ENCODE peak calls at places on chromosomes 2 and 18, in five cellular contexts. G is neuronal stem cell, N is neural progenitor cell, D is A549, X is cardiac fibroblast. Y is an unnamed sample.

GRCh38 chr2:128269358-128270305 is 49.0 kb downstream of the HS6ST1 start:
- DNase-seq in G (no peak), N (no peak), D (no peak), X (no peak), Y (no peak)

GRCh38 chr18:13246121-13246520 is 27.6 kb downstream of the LDLRAD4 start:
- DNase-seq in G (no peak), N (no peak), D (no peak), X (no peak), Y (no peak)

GRCh38 chr2:31704561-31705212 is 123.9 kb upstream of the SRD5A2 start:
- DNase-seq in G (no peak), N (no peak), D (peak; percentile 29), X (no peak), Y (no peak)

GRCh38 chr2:148643421-148643820 is 1.1 kb upstream of the EPC2 start:
- DNase-seq in G (no peak), N (no peak), D (no peak), X (no peak), Y (no peak)

GRCh38 chr2:188512456-188512855 is 220.8 kb downstream of the GULP1 start:
- DNase-seq in G (no peak), N (peak; percentile 40), D (peak; percentile 65), X (peak; percentile 80), Y (peak; percentile 64)

GRCh38 chr18:27270508-27270907 is 85.4 kb upstream of the CHST9 start:
- DNase-seq in G (no peak), N (no peak), D (no peak), X (no peak), Y (no peak)

GRCh38 chr18:74579704-74580103 is 18.0 kb upstream of the ZNF407 start:
- DNase-seq in G (no peak), N (peak; percentile 39), D (no peak), X (no peak), Y (no peak)

GRCh38 chr18:78915446-78916008 is 64.1 kb upstream of the SALL3 start:
- DNase-seq in G (no peak), N (no peak), D (no peak), X (no peak), Y (no peak)

GRCh38 chr2:85577386-85578242 is at the start of gene VAMP8:
- DNase-seq in G (no peak), N (peak; percentile 31), D (peak; percentile 40), X (no peak), Y (no peak)

GRCh38 chr2:82256983-82257382 is 1952.4 kb upstream of the LRRTM1 start:
- DNase-seq in G (no peak), N (no peak), D (no peak), X (no peak), Y (no peak)

GRCh38 chr18:32021756-32022564 is 3.3 kb downstream of the RNF125 start:
- DNase-seq in G (no peak), N (no peak), D (no peak), X (no peak), Y (no peak)

GRCh38 chr2:150013011-150013410 is 425.4 kb upstream of the MMADHC start:
- DNase-seq in G (no peak), N (no peak), D (no peak), X (peak; percentile 51), Y (no peak)

GRCh38 chr18:38081516-38081915 is 515.9 kb upstream of the CELF4 start:
- DNase-seq in G (no peak), N (no peak), D (no peak), X (no peak), Y (no peak)

GRCh38 chr2:233440714-233441113 is 86.4 kb downstream of the DGKD start:
- DNase-seq in G (no peak), N (no peak), D (no peak), X (no peak), Y (no peak)

GRCh38 chr2:3780477-3781402 is 77.4 kb downstream of the DCDC2C start:
- DNase-seq in G (peak; percentile 32), N (peak; percentile 76), D (peak; percentile 71), X (peak; percentile 21), Y (peak; percentile 48)

GRCh38 chr2:167509585-167509984 is 621.3 kb downstream of the XIRP2 start:
- DNase-seq in G (peak; percentile 15), N (peak; percentile 8), D (peak; percentile 72), X (peak; percentile 42), Y (peak; percentile 83)

GRCh38 chr2:96884299-96885156 is 14.6 kb upstream of the SEMA4C start:
- DNase-seq in G (no peak), N (no peak), D (no peak), X (no peak), Y (no peak)

GRCh38 chr2:176638167-176639015 is 369.1 kb downstream of the MTX2 start:
- DNase-seq in G (peak; percentile 48), N (peak; percentile 76), D (peak; percentile 69), X (peak; percentile 58), Y (peak; percentile 51)

GRCh38 chr2:226556050-226556449 is 243.6 kb downstream of the IRS1 start:
- DNase-seq in G (no peak), N (no peak), D (no peak), X (no peak), Y (no peak)

GRCh38 chr18:32337347-32337746 is 133.3 kb downstream of the GAREM1 start:
- DNase-seq in G (no peak), N (no peak), D (no peak), X (no peak), Y (no peak)

GRCh38 chr2:181536730-181537129 is 79.5 kb downstream of the ITGA4 start:
- DNase-seq in G (no peak), N (no peak), D (no peak), X (no peak), Y (no peak)

GRCh38 chr2:225091336-225091735 is 49.1 kb upstream of the DOCK10 start:
- DNase-seq in G (no peak), N (no peak), D (peak; percentile 85), X (peak; percentile 21), Y (no peak)

GRCh38 chr2:201697899-201698298 is 545 bp downstream of the MPP4 start:
- DNase-seq in G (no peak), N (no peak), D (no peak), X (peak; percentile 69), Y (no peak)

GRCh38 chr2:220034356-220035121 is 407.1 kb downstream of the SLC4A3 start:
- DNase-seq in G (no peak), N (no peak), D (no peak), X (peak; percentile 60), Y (no peak)

GRCh38 chr18:79519751-79520472 is 124.2 kb downstream of the NFATC1 start:
- DNase-seq in G (no peak), N (peak; percentile 50), D (no peak), X (peak; percentile 40), Y (no peak)

GRCh38 chr18:27377251-27377650 is 192.1 kb upstream of the CHST9 start:
- DNase-seq in G (no peak), N (no peak), D (no peak), X (no peak), Y (no peak)

GRCh38 chr2:160952462-160952861 is 207.8 kb upstream of the TANK start:
- DNase-seq in G (no peak), N (peak; percentile 58), D (no peak), X (peak; percentile 48), Y (no peak)

GRCh38 chr2:174873457-174873856 is 109.2 kb upstream of the CHRNA1 start:
- DNase-seq in G (no peak), N (peak; percentile 16), D (no peak), X (peak; percentile 85), Y (peak; percentile 35)

GRCh38 chr2:74253937-74254336 is 55.5 kb downstream of the MTHFD2 start:
- DNase-seq in G (no peak), N (no peak), D (no peak), X (peak; percentile 13), Y (no peak)

GRCh38 chr2:239035361-239035814 is 187.5 kb downstream of the TWIST2 start:
- DNase-seq in G (peak; percentile 41), N (peak; percentile 68), D (no peak), X (peak; percentile 16), Y (no peak)

GRCh38 chr2:33222309-33222708 is 254.1 kb upstream of the RASGRP3 start:
- DNase-seq in G (no peak), N (no peak), D (no peak), X (no peak), Y (no peak)

GRCh38 chr18:34650121-34650545 is 60.0 kb upstream of the DTNA start:
- DNase-seq in G (no peak), N (no peak), D (no peak), X (peak; percentile 29), Y (no peak)
- H3K4me3 ChIP-seq in G (no peak overlapping the region), N (no peak overlapping the region), D (no peak overlapping the region), X (no peak overlapping the region), Y (no peak overlapping the region)

DNA sequence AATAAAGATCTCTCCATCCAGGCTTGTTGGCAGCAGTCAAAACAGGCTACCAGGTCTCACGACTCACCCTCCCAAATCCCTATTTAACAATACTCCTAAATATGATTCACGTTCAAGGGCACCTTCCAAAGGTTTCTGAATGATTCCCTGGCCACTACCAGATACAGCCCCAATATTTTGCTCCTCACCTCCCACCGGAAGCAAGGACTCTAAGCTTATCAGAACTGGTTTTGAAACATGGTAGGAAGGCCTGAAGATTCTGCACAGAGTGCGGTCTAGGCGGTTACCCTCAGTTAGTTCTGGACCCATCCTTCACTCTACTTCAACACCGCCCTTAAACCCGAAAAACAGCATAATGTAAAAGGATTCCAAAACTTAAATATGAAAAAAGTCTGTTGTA is 5.2 kb downstream of the PPP4R1 start:
- DNase-seq in G (no peak), N (no peak), D (no peak), X (no peak), Y (no peak)
- H3K4me3 ChIP-seq in G (no peak overlapping the region), N (no peak overlapping the region), D (no peak overlapping the region), X (no peak overlapping the region), Y (no peak overlapping the region)

GRCh38 chr2:113064281-113064680 is 3.5 kb upstream of the IL1F10 start:
- DNase-seq in G (no peak), N (no peak), D (no peak), X (no peak), Y (no peak)
- H3K4me3 ChIP-seq in G (no peak overlapping the region), N (no peak overlapping the region), D (no peak overlapping the region), X (no peak overlapping the region), Y (no peak overlapping the region)

GRCh38 chr2:108613261-108614042 is 79.2 kb downstream of the LIMS1 start:
- DNase-seq in G (no peak), N (no peak), D (no peak), X (no peak), Y (no peak)

GRCh38 chr2:108614043-108614435 is 79.8 kb downstream of the LIMS1 start:
- DNase-seq in G (no peak), N (no peak), D (no peak), X (no peak), Y (no peak)

GRCh38 chr2:108611021-108611420 is 76.8 kb downstream of the LIMS1 start:
- DNase-seq in G (no peak), N (no peak), D (no peak), X (no peak), Y (no peak)

GRCh38 chr2:108612153-108612513 is 77.9 kb downstream of the LIMS1 start:
- DNase-seq in G (no peak), N (no peak), D (no peak), X (peak; percentile 74), Y (no peak)

DNA sequence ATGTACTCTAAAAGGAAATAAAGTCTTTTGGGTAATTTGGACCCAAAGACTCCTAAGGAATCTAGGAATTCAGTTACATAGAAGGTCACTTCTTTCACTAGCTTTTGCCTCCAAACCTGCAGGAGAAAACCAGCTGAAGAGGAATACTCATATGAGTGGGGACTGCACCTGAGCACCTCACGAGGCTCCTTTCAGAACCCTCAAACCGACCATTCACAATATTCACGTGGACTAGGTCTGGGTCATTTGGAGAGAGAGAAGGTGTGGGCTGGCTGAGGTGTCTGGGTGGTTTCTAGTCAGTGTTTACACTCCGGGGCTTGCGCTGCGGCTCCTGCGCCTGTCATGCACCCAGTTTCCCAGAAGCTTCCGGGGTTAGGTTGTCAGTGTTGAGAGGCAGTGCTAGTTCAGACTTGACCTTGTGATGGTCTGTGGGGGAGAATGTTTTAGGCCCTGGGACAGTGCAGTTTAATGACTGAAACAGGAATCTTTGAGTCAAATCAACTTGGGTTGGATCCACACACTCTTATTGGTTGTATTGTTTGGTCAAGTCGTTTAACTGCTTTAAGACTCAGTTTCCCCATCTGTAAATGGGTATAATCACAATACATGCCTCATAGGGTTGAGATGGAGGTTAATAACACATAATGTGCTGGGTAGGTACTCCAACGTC is 78.4 kb downstream of the LIMS1 start:
- DNase-seq in G (no peak), N (no peak), D (no peak), X (no peak), Y (no peak)
- H3K4me3 ChIP-seq in G (no peak overlapping the region), N (no peak overlapping the region), D (no peak overlapping the region), X (no peak overlapping the region), Y (no peak overlapping the region)

Y was measured in HAP-1.